ENCODE peak calls at places on chromosomes 3 and 15, in four cellular contexts. C is CD4-positive, alpha-beta T cell; H is natural killer cell treated with Interleukin-12 subunit alpha and Interleukin-12 subunit beta and Interleukin-15 and Interleukin-18, amount 100 ng/mL, for 72 hours; V is Karpas-422. Q is an unnamed sample.

GRCh38 chr3:164940737-164941136 is 137.6 kb downstream of the SI start:
- DNase-seq in C (no peak), H (no peak), V (no peak), Q (no peak)

GRCh38 chr3:136612512-136612911 is 139.7 kb downstream of the STAG1 start:
- DNase-seq in C (no peak), H (no peak), V (no peak), Q (no peak)

GRCh38 chr15:60798821-60799220 is 319.9 kb upstream of the ICE2 start:
- DNase-seq in C (no peak), H (peak), V (no peak), Q (peak)

GRCh38 chr3:133469140-133469731 is 69.4 kb downstream of the BFSP2 start:
- DNase-seq in C (no peak), H (no peak), V (peak), Q (peak)

GRCh38 chr15:35325374-35325941 is 220.5 kb downstream of the DPH6 start:
- DNase-seq in C (no peak), H (no peak), V (no peak), Q (no peak)

GRCh38 chr15:63504979-63505841 is 817 bp downstream of the USP3 start:
- DNase-seq in C (peak), H (peak), V (peak), Q (peak)

GRCh38 chr15:69132430-69132829 is 28.0 kb upstream of the GLCE start:
- DNase-seq in C (no peak), H (no peak), V (no peak), Q (no peak)

GRCh38 chr3:23100106-23100505 is 103.0 kb upstream of the UBE2E2 start:
- DNase-seq in C (no peak), H (no peak), V (no peak), Q (no peak)

GRCh38 chr3:189142527-189142926 is 29.2 kb upstream of the TPRG1 start:
- DNase-seq in C (no peak), H (no peak), V (no peak), Q (no peak)

GRCh38 chr3:139499536-139499935 is 23.2 kb upstream of the RBP2 start:
- DNase-seq in C (no peak), H (no peak), V (no peak), Q (no peak)

GRCh38 chr3:64530434-64531049 is 157.3 kb downstream of the ADAMTS9 start:
- DNase-seq in C (no peak), H (no peak), V (peak), Q (peak)

GRCh38 chr3:24657870-24658535 is 163.4 kb upstream of the THRB start:
- DNase-seq in C (no peak), H (no peak), V (no peak), Q (no peak)

GRCh38 chr3:87206070-87206469 is 21.0 kb upstream of the CHMP2B start:
- DNase-seq in C (no peak), H (no peak), V (no peak), Q (peak)

Q was measured in mesenchymal stem cell.